ENCODE peak calls at places on chromosomes 7 and 10, in eight cellular contexts. J is myocyte; T is stimulated activated CD4-positive, alpha-beta T cell treated with anti-CD3 and anti-CD28 coated beads, Interleukin-4, amount 100 ng/mL, for 4 hours; Y is NCI-H2171 treated with DMSO at 0.1 percent for 48 hours; F is A172; I is omental fat pad; V is iris pigment epithelial cell; Q is NCI-H748 treated with DMSO at 0.1 percent for 48 hours. K is an unnamed sample.

GRCh38 chr7:154424370-154424769 is 372.2 kb downstream of the DPP6 start:
- DNase-seq in J (no peak), V (no peak), T (no peak), I (no peak), Q (no peak), Y (no peak), F (no peak), K (no peak)

GRCh38 chr10:123908379-123908778 is 16.8 kb upstream of the CPXM2 start:
- DNase-seq in Y (peak), J (no peak), I (no peak), V (no peak), F (no peak), T (no peak), Q (no peak), K (no peak)

GRCh38 chr10:111281516-111281915 is 204.7 kb downstream of the ADRA2A start:
- DNase-seq in J (peak), T (no peak), I (no peak), V (no peak), Y (no peak), F (peak), Q (no peak), K (no peak)

GRCh38 chr10:72162978-72163377 is 52.8 kb upstream of the ANAPC16 start:
- DNase-seq in F (peak), V (peak), J (peak), I (no peak), Y (no peak), Q (no peak), T (no peak), K (peak)

GRCh38 chr7:44798649-44799275 is 2.3 kb downstream of the PPIA start:
- DNase-seq in Q (no peak), T (no peak), Y (no peak), V (no peak), F (no peak), J (peak), I (no peak), K (no peak)

GRCh38 chr7:64905133-64905532 is 2.1 kb downstream of the ZNF273 start:
- DNase-seq in Q (no peak), F (no peak), J (no peak), I (no peak), T (no peak), V (no peak), Y (no peak), K (no peak)

GRCh38 chr7:113331155-113331898 is 213.0 kb upstream of the SMIM30 start:
- DNase-seq in I (no peak), F (no peak), J (peak), T (no peak), Q (no peak), V (no peak), Y (peak), K (no peak)

GRCh38 chr7:157845203-157845810 is 508.5 kb downstream of the DNAJB6 start:
- DNase-seq in Y (no peak), Q (no peak), J (no peak), I (no peak), F (peak), T (no peak), V (no peak), K (no peak)

GRCh38 chr10:118594392-118595063 is 920 bp downstream of the PRLHR start:
- DNase-seq in I (no peak), J (no peak), F (no peak), T (peak), Q (no peak), Y (no peak), V (peak), K (no peak)

GRCh38 chr7:145644426-145645154 is 472.0 kb upstream of the CNTNAP2 start:
- DNase-seq in V (no peak), F (peak), J (no peak), T (no peak), Q (no peak), I (no peak), Y (no peak), K (no peak)

K was measured in GM04503.